ENCODE peak calls at places on chromosomes 3 and 15, in six cellular contexts. One of them, this sample, is unnamed.

GRCh38 chr15:72319360-72319984 is 485 bp downstream of the CELF6 start:
- DNase-seq in OCI-LY7: no peak
- DNase-seq in mammary epithelial cell: peak; percentile 39
- DNase-seq in PC-3: peak; percentile 36
- DNase-seq in neural crest cell: peak; percentile 79
- DNase-seq in neural progenitor cell: peak; percentile 97
- DNase-seq in this sample: peak; percentile 74

GRCh38 chr15:75723847-75724660 is 11.4 kb upstream of the CSPG4 start:
- DNase-seq in OCI-LY7: no peak
- DNase-seq in mammary epithelial cell: peak; percentile 90
- DNase-seq in PC-3: peak; percentile 27
- DNase-seq in neural crest cell: peak; percentile 47
- DNase-seq in neural progenitor cell: peak; percentile 36
- DNase-seq in this sample: peak; percentile 87

GRCh38 chr3:189805375-189806067 is 174.3 kb downstream of the TP63 start:
- DNase-seq in OCI-LY7: no peak
- DNase-seq in mammary epithelial cell: no peak
- DNase-seq in PC-3: no peak
- DNase-seq in neural crest cell: no peak
- DNase-seq in neural progenitor cell: no peak
- DNase-seq in this sample: no peak

GRCh38 chr15:63035253-63035652 is 7.3 kb upstream of the TPM1 start:
- DNase-seq in OCI-LY7: no peak
- DNase-seq in mammary epithelial cell: no peak
- DNase-seq in PC-3: no peak
- DNase-seq in neural crest cell: no peak
- DNase-seq in neural progenitor cell: no peak
- DNase-seq in this sample: no peak

GRCh38 chr3:177174607-177175006 is 22.7 kb downstream of the TBL1XR1 start:
- DNase-seq in OCI-LY7: no peak
- DNase-seq in mammary epithelial cell: no peak
- DNase-seq in PC-3: no peak
- DNase-seq in neural crest cell: no peak
- DNase-seq in neural progenitor cell: no peak
- DNase-seq in this sample: no peak

GRCh38 chr3:146421814-146422748 is 47.3 kb downstream of the PLSCR2 start:
- DNase-seq in OCI-LY7: no peak
- DNase-seq in mammary epithelial cell: peak; percentile 75
- DNase-seq in PC-3: peak; percentile 94
- DNase-seq in neural crest cell: no peak
- DNase-seq in neural progenitor cell: no peak
- DNase-seq in this sample: no peak

GRCh38 chr3:106428565-106428994 is 559.8 kb upstream of the CBLB start:
- DNase-seq in OCI-LY7: no peak
- DNase-seq in mammary epithelial cell: peak; percentile 95
- DNase-seq in PC-3: peak; percentile 82
- DNase-seq in neural crest cell: no peak
- DNase-seq in neural progenitor cell: no peak
- DNase-seq in this sample: no peak

GRCh38 chr15:91942676-91943417 is 89.3 kb downstream of the SLCO3A1 start:
- DNase-seq in OCI-LY7: peak; percentile 45
- DNase-seq in mammary epithelial cell: peak; percentile 99
- DNase-seq in PC-3: peak; percentile 74
- DNase-seq in neural crest cell: no peak
- DNase-seq in neural progenitor cell: no peak
- DNase-seq in this sample: no peak

GRCh38 chr15:56667517-56667916 is 65.8 kb downstream of the ZNF280D start:
- DNase-seq in OCI-LY7: no peak
- DNase-seq in mammary epithelial cell: no peak
- DNase-seq in PC-3: no peak
- DNase-seq in neural crest cell: no peak
- DNase-seq in neural progenitor cell: no peak
- DNase-seq in this sample: no peak

GRCh38 chr3:151837057-151837456 is 23.1 kb downstream of the AADAC start:
- DNase-seq in OCI-LY7: no peak
- DNase-seq in mammary epithelial cell: peak; percentile 91
- DNase-seq in PC-3: peak; percentile 85
- DNase-seq in neural crest cell: no peak
- DNase-seq in neural progenitor cell: peak; percentile 42
- DNase-seq in this sample: no peak

GRCh38 chr3:149224736-149225594 is 3.3 kb upstream of the CP start:
- DNase-seq in OCI-LY7: no peak
- DNase-seq in mammary epithelial cell: peak; percentile 96
- DNase-seq in PC-3: peak; percentile 73
- DNase-seq in neural crest cell: no peak
- DNase-seq in neural progenitor cell: no peak
- DNase-seq in this sample: peak; percentile 59

GRCh38 chr3:158731938-158732855 is at the start of gene RARRES1:
- DNase-seq in OCI-LY7: no peak
- DNase-seq in mammary epithelial cell: peak; percentile 70
- DNase-seq in PC-3: no peak
- DNase-seq in neural crest cell: peak; percentile 55
- DNase-seq in neural progenitor cell: peak; percentile 81
- DNase-seq in this sample: peak; percentile 84
- TF ChIP-seq CTCF in OCI-LY7: no peak
- TF ChIP-seq CTCF in mammary epithelial cell: no peak
- TF ChIP-seq CTCF in PC-3: no peak
- TF ChIP-seq CTCF in neural crest cell: no peak
- TF ChIP-seq CTCF in neural progenitor cell: peak; percentile 26
- TF ChIP-seq CTCF in this sample: no peak

DNA sequence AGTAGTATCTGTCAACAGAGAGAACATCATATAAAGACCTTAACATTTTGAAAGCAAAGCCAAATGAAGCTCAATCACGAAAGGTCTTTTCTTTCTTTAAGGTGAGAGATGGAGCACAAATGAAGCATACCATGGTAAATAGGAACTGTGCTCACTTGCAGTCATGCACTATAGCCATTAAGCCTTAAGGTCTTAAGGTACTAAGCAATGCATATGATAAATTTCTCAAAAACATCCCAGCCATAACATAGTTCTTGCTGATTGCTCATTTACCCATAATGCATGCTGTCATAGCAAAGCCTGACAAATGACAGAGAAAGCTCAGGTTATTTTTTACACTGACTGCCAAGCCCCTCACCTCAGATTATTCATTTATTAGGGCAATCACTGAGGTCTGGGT is 214.5 kb downstream of the MECOM start:
- DNase-seq in OCI-LY7: no peak
- DNase-seq in mammary epithelial cell: no peak
- DNase-seq in PC-3: no peak
- DNase-seq in neural crest cell: no peak
- DNase-seq in neural progenitor cell: no peak
- DNase-seq in this sample: no peak
- TF ChIP-seq CTCF in OCI-LY7: no peak
- TF ChIP-seq CTCF in mammary epithelial cell: no peak
- TF ChIP-seq CTCF in PC-3: no peak
- TF ChIP-seq CTCF in neural crest cell: no peak
- TF ChIP-seq CTCF in neural progenitor cell: no peak
- TF ChIP-seq CTCF in this sample: no peak

DNA sequence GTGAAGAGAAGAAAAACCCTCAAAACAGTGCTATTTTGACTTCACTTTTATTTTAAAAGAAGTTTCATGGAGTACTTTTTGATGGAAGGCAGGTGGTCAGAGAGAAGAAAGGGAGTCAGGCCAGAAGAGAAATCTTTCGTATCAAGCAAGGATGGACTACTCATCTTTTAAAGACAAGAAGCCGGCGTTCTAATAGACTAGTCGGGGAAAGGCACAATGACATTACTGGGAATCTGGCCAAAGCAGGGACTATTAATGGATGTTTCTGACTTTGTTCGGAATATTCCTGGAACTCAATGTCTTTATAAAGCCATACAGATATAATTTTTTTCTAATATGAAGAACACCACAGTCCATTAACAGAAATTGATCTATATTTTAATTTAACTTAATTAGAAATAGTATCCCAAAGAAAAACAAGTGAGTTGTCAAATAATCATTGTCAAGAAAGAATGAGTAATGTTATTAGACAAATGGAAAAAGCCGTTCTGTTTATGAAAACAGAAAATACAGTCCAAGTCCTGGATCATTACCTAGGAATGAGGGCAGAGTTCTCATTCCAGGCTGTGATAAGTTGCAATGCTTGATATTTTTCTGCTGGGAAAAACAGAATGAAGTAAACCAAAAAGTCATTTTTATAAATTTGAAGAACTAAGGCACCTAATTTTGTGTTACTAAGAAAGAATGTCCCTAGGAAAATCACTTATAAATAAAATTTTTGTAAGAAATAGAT is 23.7 kb upstream of the PCOLCE2 start:
- DNase-seq in OCI-LY7: no peak
- DNase-seq in mammary epithelial cell: no peak
- DNase-seq in PC-3: no peak
- DNase-seq in neural crest cell: no peak
- DNase-seq in neural progenitor cell: no peak
- DNase-seq in this sample: no peak
- TF ChIP-seq CTCF in OCI-LY7: no peak
- TF ChIP-seq CTCF in mammary epithelial cell: no peak
- TF ChIP-seq CTCF in PC-3: no peak
- TF ChIP-seq CTCF in neural crest cell: no peak
- TF ChIP-seq CTCF in neural progenitor cell: no peak
- TF ChIP-seq CTCF in this sample: no peak

GRCh38 chr3:102748646-102749045 is 313.8 kb downstream of the ZPLD1 start:
- DNase-seq in OCI-LY7: no peak
- DNase-seq in mammary epithelial cell: no peak
- DNase-seq in PC-3: no peak
- DNase-seq in neural crest cell: no peak
- DNase-seq in neural progenitor cell: peak; percentile 52
- DNase-seq in this sample: no peak

GRCh38 chr3:102741694-102742093 is 306.9 kb downstream of the ZPLD1 start:
- DNase-seq in OCI-LY7: no peak
- DNase-seq in mammary epithelial cell: no peak
- DNase-seq in PC-3: no peak
- DNase-seq in neural crest cell: no peak
- DNase-seq in neural progenitor cell: no peak
- DNase-seq in this sample: no peak

GRCh38 chr3:102750322-102750721 is 315.5 kb downstream of the ZPLD1 start:
- DNase-seq in OCI-LY7: no peak
- DNase-seq in mammary epithelial cell: no peak
- DNase-seq in PC-3: no peak
- DNase-seq in neural crest cell: no peak
- DNase-seq in neural progenitor cell: no peak
- DNase-seq in this sample: no peak

GRCh38 chr3:102747611-102748010 is 312.8 kb downstream of the ZPLD1 start:
- DNase-seq in OCI-LY7: no peak
- DNase-seq in mammary epithelial cell: no peak
- DNase-seq in PC-3: no peak
- DNase-seq in neural crest cell: no peak
- DNase-seq in neural progenitor cell: no peak
- DNase-seq in this sample: no peak

GRCh38 chr3:102745881-102746280 is 311.1 kb downstream of the ZPLD1 start:
- DNase-seq in OCI-LY7: no peak
- DNase-seq in mammary epithelial cell: no peak
- DNase-seq in PC-3: peak; percentile 44
- DNase-seq in neural crest cell: no peak
- DNase-seq in neural progenitor cell: no peak
- DNase-seq in this sample: no peak
- TF ChIP-seq CTCF in OCI-LY7: peak; percentile 37
- TF ChIP-seq CTCF in mammary epithelial cell: peak; percentile 38
- TF ChIP-seq CTCF in PC-3: peak; percentile 59
- TF ChIP-seq CTCF in neural crest cell: no peak
- TF ChIP-seq CTCF in neural progenitor cell: peak; percentile 35
- TF ChIP-seq CTCF in this sample: no peak

DNA sequence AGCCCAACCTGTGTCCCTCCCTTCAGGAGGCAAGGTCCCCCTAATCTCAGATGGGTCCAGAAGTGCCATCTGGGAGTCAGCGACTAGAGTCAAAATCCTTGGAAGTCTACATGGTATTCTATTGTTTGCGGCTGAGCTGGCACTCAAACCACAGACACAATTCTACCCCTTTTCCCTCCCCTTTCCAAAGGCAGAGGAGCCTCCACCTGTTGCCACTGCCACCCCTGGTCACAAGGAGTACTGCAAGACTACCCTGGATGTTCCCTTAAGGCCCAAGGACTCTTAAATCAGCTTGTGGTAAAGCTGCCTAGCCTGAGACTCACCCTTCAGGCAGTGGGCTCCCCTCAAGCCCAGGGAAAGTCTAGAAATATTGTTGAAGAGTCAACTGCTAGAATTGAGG is 4.3 kb upstream of the OR5H6 start:
- DNase-seq in OCI-LY7: peak; percentile 16
- DNase-seq in mammary epithelial cell: no peak
- DNase-seq in PC-3: peak; percentile 44
- DNase-seq in neural crest cell: no peak
- DNase-seq in neural progenitor cell: no peak
- DNase-seq in this sample: no peak
- TF ChIP-seq CTCF in OCI-LY7: peak; percentile 72
- TF ChIP-seq CTCF in mammary epithelial cell: peak; percentile 40
- TF ChIP-seq CTCF in PC-3: peak; percentile 52
- TF ChIP-seq CTCF in neural crest cell: peak; percentile 19
- TF ChIP-seq CTCF in neural progenitor cell: peak; percentile 31
- TF ChIP-seq CTCF in this sample: peak; percentile 43

DNA sequence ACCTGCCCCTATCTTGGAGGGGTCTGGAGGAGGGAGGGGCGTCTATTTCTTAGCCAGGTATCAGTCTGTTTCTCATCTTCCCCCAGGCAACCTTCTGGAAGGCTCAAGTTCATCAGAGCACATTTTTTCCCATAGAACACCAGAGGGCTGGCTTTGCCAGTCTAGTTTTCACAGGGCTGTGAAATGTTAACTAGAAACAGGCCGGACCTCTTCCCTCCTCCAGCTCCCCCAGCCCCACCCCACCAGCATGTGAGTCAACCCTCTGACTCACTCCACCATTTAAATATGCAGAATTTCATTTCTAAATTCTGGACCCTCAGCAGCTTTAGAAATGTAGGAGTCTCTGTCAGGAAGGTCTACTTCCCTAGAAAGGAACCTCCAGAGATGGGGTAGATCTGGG is 66.8 kb downstream of the SLCO2A1 start:
- DNase-seq in OCI-LY7: no peak
- DNase-seq in mammary epithelial cell: no peak
- DNase-seq in PC-3: peak; percentile 20
- DNase-seq in neural crest cell: no peak
- DNase-seq in neural progenitor cell: no peak
- DNase-seq in this sample: no peak
- TF ChIP-seq CTCF in OCI-LY7: no peak
- TF ChIP-seq CTCF in mammary epithelial cell: no peak
- TF ChIP-seq CTCF in PC-3: no peak
- TF ChIP-seq CTCF in neural crest cell: no peak
- TF ChIP-seq CTCF in neural progenitor cell: no peak
- TF ChIP-seq CTCF in this sample: no peak

GRCh38 chr3:32778389-32778788 is 39.4 kb upstream of the TRIM71 start:
- DNase-seq in OCI-LY7: no peak
- DNase-seq in mammary epithelial cell: no peak
- DNase-seq in PC-3: no peak
- DNase-seq in neural crest cell: no peak
- DNase-seq in neural progenitor cell: no peak
- DNase-seq in this sample: no peak
- TF ChIP-seq CTCF in OCI-LY7: peak; percentile 26
- TF ChIP-seq CTCF in mammary epithelial cell: no peak
- TF ChIP-seq CTCF in PC-3: no peak
- TF ChIP-seq CTCF in neural crest cell: no peak
- TF ChIP-seq CTCF in neural progenitor cell: no peak
- TF ChIP-seq CTCF in this sample: no peak

GRCh38 chr3:40024526-40024925 is 215.1 kb downstream of the MYRIP start:
- DNase-seq in OCI-LY7: no peak
- DNase-seq in mammary epithelial cell: no peak
- DNase-seq in PC-3: no peak
- DNase-seq in neural crest cell: no peak
- DNase-seq in neural progenitor cell: no peak
- DNase-seq in this sample: no peak
- TF ChIP-seq CTCF in OCI-LY7: no peak
- TF ChIP-seq CTCF in mammary epithelial cell: no peak
- TF ChIP-seq CTCF in PC-3: no peak
- TF ChIP-seq CTCF in neural crest cell: no peak
- TF ChIP-seq CTCF in neural progenitor cell: no peak
- TF ChIP-seq CTCF in this sample: no peak